ENCODE peak calls at places on chromosomes 3 and 15, in eight cellular contexts. X is mesenchymal stem cell, M is GM23338, G is neural progenitor cell, A is fibroblast of lung, Q is IMR-90, R is H9, H is H1. E is an unnamed sample.
A peak's percentile ranks its signal among the peaks of the same experiment; 100 is the strongest.

GRCh38 chr3:120471643-120472042 is 20.9 kb upstream of the FSTL1 start:
- DNase-seq in X (no peak), M (no peak), G (no peak), A (peak; percentile 38), Q (peak; percentile 68), R (no peak), H (no peak), E (no peak)

GRCh38 chr3:72816843-72817485 is 31.3 kb downstream of the SHQ1 start:
- DNase-seq in X (no peak), M (no peak), G (no peak), A (no peak), Q (no peak), R (no peak), H (no peak), E (no peak)

GRCh38 chr15:64105113-64105704 is 9.4 kb downstream of the SNX1 start:
- DNase-seq in X (peak; percentile 83), M (no peak), G (no peak), A (peak; percentile 81), Q (peak; percentile 57), R (no peak), H (no peak), E (no peak)

GRCh38 chr3:107796786-107797185 is 274.0 kb downstream of the BBX start:
- DNase-seq in X (peak; percentile 34), M (no peak), G (no peak), A (peak; percentile 54), Q (peak; percentile 69), R (no peak), H (no peak), E (no peak)

GRCh38 chr3:167733961-167734497 is 663 bp downstream of the PDCD10 start:
- DNase-seq in X (peak; percentile 59), M (no peak), G (peak; percentile 17), A (peak; percentile 23), Q (peak; percentile 3), R (no peak), H (no peak), E (no peak)

GRCh38 chr3:58249358-58250092 is 11.9 kb downstream of the ABHD6 start:
- DNase-seq in X (no peak), M (peak; percentile 48), G (peak; percentile 91), A (peak; percentile 28), Q (no peak), R (no peak), H (no peak), E (no peak)

GRCh38 chr15:43932907-43933306 is 106.1 kb downstream of the WDR76 start:
- DNase-seq in X (no peak), M (no peak), G (no peak), A (no peak), Q (no peak), R (no peak), H (no peak), E (peak; percentile 81)

GRCh38 chr3:138441742-138442141 is 7.3 kb downstream of the ESYT3 start:
- DNase-seq in X (peak; percentile 32), M (no peak), G (no peak), A (no peak), Q (peak; percentile 31), R (no peak), H (no peak), E (peak; percentile 91)

GRCh38 chr3:72903004-72903403 is 15.2 kb downstream of the GXYLT2 start:
- DNase-seq in X (peak; percentile 84), M (no peak), G (no peak), A (peak; percentile 75), Q (peak; percentile 93), R (no peak), H (no peak), E (peak; percentile 66)

GRCh38 chr3:50314342-50314741 is 8.2 kb downstream of the HYAL2 start:
- DNase-seq in X (no peak), M (no peak), G (no peak), A (no peak), Q (no peak), R (no peak), H (no peak), E (no peak)
- H2AFZ ChIP-seq in X (no peak overlapping the region), M (no peak overlapping the region), G (no peak overlapping the region), A (no peak overlapping the region), Q (no peak overlapping the region), R (no peak overlapping the region), H (no peak overlapping the region), E (no peak overlapping the region)

DNA sequence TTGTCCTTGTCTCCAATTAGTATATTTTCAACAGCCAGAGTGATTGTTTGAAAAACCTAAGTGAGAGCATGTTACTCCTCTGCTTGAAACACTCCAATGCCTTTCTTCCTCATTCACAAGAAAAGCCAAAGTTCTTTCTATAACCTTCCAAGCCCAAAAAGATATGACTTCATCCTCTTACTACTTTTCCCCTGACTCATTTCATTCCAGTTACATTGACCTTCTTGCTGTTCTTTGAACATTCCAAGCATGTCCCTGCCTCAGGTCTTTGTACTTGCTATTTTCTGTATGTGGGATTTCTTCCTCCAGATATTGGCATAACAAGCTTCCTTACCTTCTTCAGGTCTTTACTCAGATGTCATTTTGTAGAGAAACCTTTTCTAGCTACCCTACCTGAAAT is 28.3 kb downstream of the EHHADH start:
- DNase-seq in X (peak; percentile 8), M (no peak), G (no peak), A (peak; percentile 28), Q (peak; percentile 77), R (no peak), H (no peak), E (peak; percentile 88)
- H2AFZ ChIP-seq in X (no peak overlapping the region), M (no peak overlapping the region), G (no peak overlapping the region), A (no peak overlapping the region), Q (no peak overlapping the region), R (no peak overlapping the region), H (no peak overlapping the region), E (peak overlapping the region; percentile 56)

GRCh38 chr15:82854554-82854953 is 45.1 kb downstream of the WHAMM start:
- DNase-seq in X (no peak), M (no peak), G (no peak), A (no peak), Q (no peak), R (peak; percentile 16), H (no peak), E (no peak)

GRCh38 chr15:82856397-82857170 is 47.2 kb downstream of the WHAMM start:
- DNase-seq in X (no peak), M (no peak), G (peak; percentile 28), A (no peak), Q (no peak), R (no peak), H (no peak), E (no peak)

GRCh38 chr15:82852906-82853635 is 43.6 kb downstream of the WHAMM start:
- DNase-seq in X (no peak), M (no peak), G (no peak), A (no peak), Q (no peak), R (peak; percentile 6), H (no peak), E (no peak)

GRCh38 chr15:82851981-82852511 is 42.6 kb downstream of the WHAMM start:
- DNase-seq in X (no peak), M (no peak), G (peak; percentile 31), A (peak; percentile 26), Q (peak; percentile 76), R (no peak), H (no peak), E (peak; percentile 80)

DNA sequence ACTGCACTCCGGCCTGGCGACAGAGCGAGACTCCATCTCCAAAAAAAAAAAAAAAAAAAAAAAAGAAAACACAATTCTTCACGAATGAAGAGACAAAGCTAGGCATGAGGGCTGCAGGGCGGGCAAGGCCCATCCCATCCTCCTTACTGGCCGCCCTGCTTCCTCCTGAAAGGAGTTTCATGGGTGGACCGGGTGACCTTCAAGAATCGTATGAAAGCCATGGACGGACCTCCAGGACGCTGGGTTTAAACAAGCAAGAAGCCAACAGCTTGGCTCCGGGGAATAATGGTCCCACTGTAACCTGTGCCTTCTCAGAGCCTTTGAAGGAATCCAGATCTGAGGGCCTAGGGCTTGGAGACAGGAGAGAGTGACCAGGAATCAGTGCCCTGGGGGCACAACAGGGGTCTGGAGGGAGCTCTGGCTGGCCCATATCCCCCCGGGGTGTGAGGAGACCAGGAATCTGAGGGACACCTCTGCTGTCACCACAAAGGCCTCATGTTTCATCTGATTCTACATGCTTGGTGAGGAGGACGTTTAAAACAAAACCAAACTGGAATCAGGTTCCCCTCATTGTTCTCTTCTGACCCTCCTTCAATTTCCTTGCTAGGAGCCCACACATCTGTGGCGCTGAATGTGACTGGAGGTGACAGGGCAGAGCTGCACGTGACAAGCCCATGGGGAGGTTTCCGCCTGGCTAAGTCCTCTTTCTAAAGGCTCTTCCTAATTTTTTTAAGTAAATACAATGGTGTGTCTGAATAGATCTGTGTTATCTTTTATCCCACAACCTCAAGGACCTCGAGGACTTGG is 46.1 kb downstream of the WHAMM start:
- DNase-seq in X (no peak), M (no peak), G (peak; percentile 78), A (no peak), Q (no peak), R (no peak), H (no peak), E (no peak)
- H2AFZ ChIP-seq in X (no peak overlapping the region), M (no peak overlapping the region), G (no peak overlapping the region), A (no peak overlapping the region), Q (peak overlapping the region; percentile 38), R (no peak overlapping the region), H (no peak overlapping the region), E (peak overlapping the region; percentile 80)

DNA sequence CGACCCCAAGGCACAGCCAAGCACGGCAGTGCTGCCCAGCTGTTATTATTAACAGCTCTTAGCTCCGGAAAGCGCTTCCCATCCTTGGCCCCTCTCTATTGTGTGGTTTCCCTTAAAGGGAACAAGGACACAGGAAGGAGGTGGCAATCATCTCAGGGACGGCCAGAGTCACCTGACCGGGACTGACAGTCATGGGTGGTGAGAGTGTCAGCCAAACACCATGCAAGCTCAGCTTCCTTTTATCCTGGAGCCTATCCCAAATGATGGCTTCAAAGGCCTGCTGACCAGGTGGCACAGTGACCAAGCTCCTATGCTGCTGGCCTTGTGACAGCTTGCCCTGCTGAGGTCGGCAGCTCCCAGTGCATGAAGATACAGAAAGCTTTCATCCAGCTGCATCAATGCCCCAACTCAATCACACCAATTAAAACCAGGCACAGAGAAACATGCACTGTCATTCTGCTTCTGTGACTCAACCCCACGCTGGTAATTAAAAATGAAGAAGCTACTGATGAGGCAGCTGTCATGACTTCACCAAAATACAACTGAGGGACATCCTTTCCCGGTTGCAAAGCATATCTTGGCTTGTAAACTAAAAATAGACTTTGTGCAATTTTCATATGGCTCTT is 34.1 kb downstream of the PCSK6 start:
- DNase-seq in X (peak; percentile 67), M (no peak), G (no peak), A (no peak), Q (no peak), R (no peak), H (no peak), E (no peak)
- H2AFZ ChIP-seq in X (no peak overlapping the region), M (no peak overlapping the region), G (no peak overlapping the region), A (no peak overlapping the region), Q (no peak overlapping the region), R (no peak overlapping the region), H (no peak overlapping the region), E (no peak overlapping the region)